ENCODE peak calls at places on chromosome 11, in nine cellular contexts. S is GM12864, P is NCI-H1436, A is HTR-8/SVneo, R is activated T-cell treated with anti-CD3 and anti-CD28 coated beads for 1 hour, F is NCI-H1092, B is NT2/D1, Z is iPS DF 19.7, Y is retinal pigment epithelial cell. X is an unnamed sample.

GRCh38 chr11:73281796-73282660 is 9.9 kb downstream of the P2RY6 start:
- DNase-seq in R (no peak), F (no peak), S (no peak), P (no peak), Y (no peak), Z (no peak), B (no peak), A (no peak), X (peak)

GRCh38 chr11:10305262-10305963 is 540 bp downstream of the ADM start:
- DNase-seq in Y (no peak), A (no peak), Z (no peak), F (no peak), R (no peak), P (no peak), B (no peak), S (no peak), X (no peak)

GRCh38 chr11:123209591-123209990 is 14.5 kb upstream of the CLMP start:
- DNase-seq in S (no peak), Z (no peak), F (no peak), B (no peak), R (no peak), A (no peak), Y (no peak), P (no peak), X (no peak)

GRCh38 chr11:78690588-78690987 is 115.9 kb upstream of the NARS2 start:
- DNase-seq in F (no peak), P (no peak), A (no peak), R (no peak), B (no peak), Y (no peak), S (no peak), Z (no peak), X (no peak)

GRCh38 chr11:133895551-133895950 is 50.2 kb upstream of the SPATA19 start:
- DNase-seq in P (no peak), Z (no peak), R (no peak), B (no peak), S (no peak), Y (no peak), F (no peak), A (no peak), X (no peak)

GRCh38 chr11:23272095-23272494 is 411.8 kb upstream of the CCDC179 start:
- DNase-seq in R (no peak), Y (no peak), B (no peak), S (no peak), F (no peak), Z (no peak), A (no peak), P (no peak), X (no peak)

GRCh38 chr11:46686886-46687810 is 13.3 kb downstream of the ARHGAP1 start:
- DNase-seq in Y (no peak), R (no peak), P (no peak), S (no peak), B (no peak), Z (no peak), F (no peak), A (no peak), X (no peak)

GRCh38 chr11:889261-889660 is 21.3 kb downstream of the CHID1 start:
- DNase-seq in P (no peak), B (no peak), S (no peak), A (no peak), R (no peak), Z (no peak), F (no peak), Y (no peak), X (no peak)

GRCh38 chr11:128506999-128507591 is 80.3 kb downstream of the ETS1 start:
- DNase-seq in P (no peak), B (no peak), Y (peak), Z (no peak), A (no peak), R (no peak), S (no peak), F (peak), X (peak)

X was measured in left colon.